ENCODE peak calls at places on chromosomes 7 and 10, in four cellular contexts. C is AG04450, W is fibroblast of pulmonary artery, L is uterus. E is an unnamed sample.

GRCh38 chr10:129938460-129938859 is 25.6 kb downstream of the EBF3 start:
- DNase-seq in W (no peak), L (no peak), C (no peak), E (no peak)

GRCh38 chr7:48094861-48095293 is 5.8 kb downstream of the UPP1 start:
- DNase-seq in L (no peak), W (peak; percentile 70), C (no peak), E (peak; percentile 84)

GRCh38 chr10:79184141-79184625 is 115.4 kb downstream of the ZMIZ1 start:
- DNase-seq in C (no peak), L (no peak), W (peak; percentile 74), E (peak; percentile 80)

GRCh38 chr10:88111294-88111693 is 247.9 kb downstream of the PTEN start:
- DNase-seq in C (no peak), L (no peak), W (no peak), E (no peak)

GRCh38 chr10:132960651-132961419 is 18.5 kb upstream of the CFAP46 start:
- DNase-seq in L (no peak), C (no peak), W (no peak), E (no peak)

GRCh38 chr7:54944179-54944578 is 74.6 kb upstream of the EGFR start:
- DNase-seq in C (no peak), W (no peak), L (no peak), E (peak; percentile 16)

GRCh38 chr10:107163904-107164861 is at the start of gene SORCS1:
- DNase-seq in C (no peak), W (no peak), L (no peak), E (no peak)

GRCh38 chr7:4233621-4234497 is 448.2 kb upstream of the FOXK1 start:
- DNase-seq in W (no peak), L (no peak), C (no peak), E (no peak)

GRCh38 chr10:130399425-130399950 is 263.3 kb downstream of the GLRX3 start:
- DNase-seq in L (no peak), W (no peak), C (no peak), E (no peak)

GRCh38 chr7:14988941-14989340 is 86.4 kb upstream of the DGKB start:
- DNase-seq in W (no peak), C (no peak), L (no peak), E (peak; percentile 61)

GRCh38 chr7:3866279-3866678 is 565.2 kb downstream of the SDK1 start:
- DNase-seq in C (no peak), W (no peak), L (no peak), E (no peak)

GRCh38 chr7:106717997-106718871 is 57.3 kb upstream of the CCDC71L start:
- DNase-seq in L (peak; percentile 19), C (peak; percentile 88), W (peak; percentile 98), E (peak; percentile 99)

DNA sequence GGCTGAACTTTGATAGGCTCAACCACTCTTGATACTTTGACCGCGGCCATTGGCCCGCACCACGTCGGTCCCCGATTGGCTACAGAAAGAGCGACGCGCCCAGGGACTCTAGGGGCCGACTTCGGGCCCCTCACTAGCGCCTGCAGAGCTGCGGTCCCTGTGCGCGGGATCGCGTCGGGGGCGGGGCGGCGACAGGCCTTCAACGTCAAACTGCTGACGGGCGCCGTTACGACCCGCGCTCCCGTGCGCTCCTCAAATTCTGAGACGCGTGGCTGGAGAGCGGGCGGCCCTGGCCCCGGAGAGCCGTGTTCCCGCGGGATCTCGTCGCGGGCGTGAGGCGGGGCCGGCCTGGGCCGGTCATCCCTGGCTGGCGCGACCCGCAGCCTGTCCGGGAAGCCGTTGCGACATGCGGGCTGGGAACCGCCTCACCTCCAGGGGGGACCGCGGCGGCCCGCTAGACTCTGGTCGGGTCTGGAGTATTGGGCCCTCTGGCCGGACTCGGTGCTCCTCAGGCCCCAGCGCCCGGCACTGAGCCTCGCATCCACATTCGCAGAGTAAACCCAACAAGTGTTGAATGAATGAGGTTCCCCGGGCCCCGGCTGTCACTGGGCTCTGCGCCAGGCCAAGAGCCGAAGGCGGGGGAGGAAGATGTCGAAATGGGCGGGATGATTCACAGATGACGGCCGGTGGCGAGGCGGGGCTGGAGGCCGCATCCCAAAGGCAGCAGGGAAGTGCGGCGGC is 644 bp upstream of the SLC25A28 start:
- DNase-seq in L (peak; percentile 94), W (peak; percentile 97), C (peak; percentile 85), E (peak; percentile 95)
- TF ChIP-seq CTCF in L (no peak), W (no peak), C (no peak), E (no peak)

DNA sequence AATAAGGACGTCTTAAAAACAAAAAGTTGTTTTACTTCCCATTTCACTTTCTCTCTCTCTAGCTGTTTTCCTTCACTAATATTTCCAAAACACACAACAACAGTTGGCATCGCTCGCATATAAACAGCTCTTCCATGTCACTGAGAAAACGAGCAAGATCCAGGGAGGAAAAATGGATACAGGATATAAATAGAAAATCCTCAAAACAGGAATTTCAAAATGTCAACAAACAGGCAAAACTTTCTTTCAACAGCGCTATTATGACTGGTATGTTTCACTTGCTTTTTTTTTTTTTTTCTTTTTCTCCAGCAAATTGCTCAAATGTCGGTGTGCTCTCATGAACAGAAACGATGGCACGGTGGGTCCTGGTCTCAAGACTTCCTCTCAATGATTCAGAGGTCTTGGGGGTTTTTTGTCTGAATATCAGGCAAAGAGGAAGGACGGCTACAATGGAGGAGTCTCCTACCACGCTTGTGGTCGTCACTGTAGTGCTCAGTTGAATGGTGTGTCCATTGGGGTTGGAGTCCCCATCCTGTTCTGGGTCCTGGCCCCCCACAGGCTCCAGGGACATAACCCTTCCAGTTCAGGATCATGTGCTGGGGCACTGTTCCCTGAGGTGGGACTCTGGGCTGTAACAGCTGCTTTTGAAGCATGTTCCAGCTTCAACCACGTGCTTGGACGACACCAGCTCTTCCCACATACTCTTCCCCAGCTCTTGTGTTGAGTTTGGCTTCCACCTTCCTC is 266.6 kb upstream of the KLF6 start:
- DNase-seq in C (no peak), W (peak; percentile 33), L (no peak), E (no peak)
- H3K4me3 ChIP-seq in C (peak overlapping the region; percentile 17), W (peak overlapping the region; percentile 3), L (peak overlapping the region; percentile 15), E (peak overlapping the region; percentile 2)

DNA sequence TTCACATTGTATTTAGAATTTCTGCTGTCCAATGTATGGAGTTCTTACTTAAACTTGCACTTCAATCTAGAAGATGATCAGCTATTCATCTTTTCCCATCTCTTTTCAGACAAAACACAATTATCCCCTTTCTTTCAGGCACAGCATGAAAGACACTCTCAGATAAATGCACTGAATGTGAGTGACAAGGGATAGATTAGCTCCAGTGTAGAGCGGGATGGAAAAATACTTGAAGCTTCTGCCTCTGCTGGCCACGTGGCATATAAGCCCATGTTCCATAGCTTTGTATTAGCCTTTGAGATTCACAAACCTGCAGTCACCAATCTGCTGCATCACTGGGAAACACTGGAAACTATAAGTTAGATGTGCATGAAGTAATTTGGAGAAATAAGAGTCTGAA is 162.2 kb upstream of the FAM3C start:
- DNase-seq in C (no peak), L (no peak), W (no peak), E (no peak)
- TF ChIP-seq CTCF in C (no peak), L (no peak), W (no peak), E (no peak)

GRCh38 chr10:104449402-104449801 is 95.8 kb downstream of the CFAP58 start:
- DNase-seq in W (no peak), C (no peak), L (no peak), E (peak; percentile 56)
- H3K4me3 ChIP-seq in W (no peak overlapping the region), C (no peak overlapping the region), L (no peak overlapping the region), E (no peak overlapping the region)

DNA sequence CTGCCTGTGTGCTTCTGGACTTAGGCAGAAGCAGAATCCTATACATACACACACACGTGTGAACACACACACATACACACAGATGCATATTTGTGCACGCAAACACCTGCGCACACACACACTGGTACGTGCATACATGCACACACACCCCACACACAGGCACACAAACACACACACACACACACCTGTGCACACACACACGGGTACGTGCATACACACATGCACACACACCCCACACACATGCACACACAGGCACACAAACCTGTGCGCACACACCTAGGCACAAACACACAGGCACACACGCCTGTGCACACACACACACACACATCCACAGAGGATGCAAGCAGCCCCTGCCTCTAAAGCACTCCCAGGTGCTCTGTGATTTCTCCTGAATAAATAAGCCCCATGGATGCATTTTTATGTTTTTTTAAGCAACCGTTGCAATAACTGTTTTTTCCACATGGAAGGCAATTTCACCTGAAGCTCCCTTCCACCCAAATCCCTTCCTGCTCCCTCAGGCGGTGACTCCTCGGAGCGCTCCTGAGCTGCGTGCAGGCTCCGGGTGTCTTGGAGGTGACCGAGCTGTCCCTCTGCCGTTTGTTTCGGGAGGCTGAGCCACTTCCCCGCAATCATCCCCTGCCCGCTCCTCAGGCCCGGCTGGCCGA is 41.5 kb upstream of the PDGFA start:
- DNase-seq in L (no peak), C (no peak), W (no peak), E (no peak)
- TF ChIP-seq CTCF in L (no peak), C (no peak), W (no peak), E (no peak)

GRCh38 chr10:52043811-52044210 is 270.3 kb upstream of the DKK1 start:
- DNase-seq in W (no peak), L (no peak), C (no peak), E (no peak)
- H3K4me3 ChIP-seq in W (no peak overlapping the region), L (no peak overlapping the region), C (no peak overlapping the region), E (no peak overlapping the region)

GRCh38 chr7:11847336-11847735 is 15.3 kb upstream of the THSD7A start:
- DNase-seq in W (peak; percentile 47), L (no peak), C (no peak), E (no peak)
- TF ChIP-seq CTCF in W (no peak), L (no peak), C (no peak), E (no peak)

GRCh38 chr10:128305601-128306345 is 179.6 kb upstream of the MKI67 start:
- DNase-seq in L (no peak), C (no peak), W (no peak), E (no peak)

GRCh38 chr10:128306966-128307365 is 180.7 kb upstream of the MKI67 start:
- DNase-seq in W (no peak), C (no peak), L (no peak), E (no peak)

GRCh38 chr10:128307819-128308218 is 181.6 kb upstream of the MKI67 start:
- DNase-seq in C (no peak), W (no peak), L (no peak), E (no peak)

DNA sequence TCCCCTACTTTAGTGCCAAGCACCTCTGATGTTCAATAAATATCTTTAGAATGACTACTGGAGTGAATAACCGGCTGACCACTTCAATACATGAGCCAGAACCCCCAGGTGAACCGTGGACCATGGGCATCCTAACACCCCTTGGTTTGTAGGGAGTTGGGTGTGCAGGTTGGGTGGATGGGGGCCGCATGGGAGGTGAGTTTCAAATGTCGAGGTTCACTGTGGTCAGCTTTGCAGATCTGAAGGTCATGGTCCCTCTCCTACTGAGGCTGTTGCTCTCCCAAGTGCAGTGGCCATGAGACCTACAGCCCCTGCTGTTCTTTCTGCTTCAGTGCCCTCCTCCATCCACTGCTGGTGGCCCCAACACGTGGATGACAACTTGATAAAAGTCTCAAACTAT is 178.0 kb upstream of the MKI67 start:
- DNase-seq in W (no peak), C (no peak), L (no peak), E (no peak)
- H3K4me3 ChIP-seq in W (no peak overlapping the region), C (no peak overlapping the region), L (no peak overlapping the region), E (no peak overlapping the region)

E was measured in AG10803.